ENCODE peak calls at places on chromosome 14, in five cellular contexts. E is effector memory CD4-positive, alpha-beta T cell; F is Peyer's patch; R is dorsolateral prefrontal cortex; Y is thoracic aorta. Z is an unnamed sample.

GRCh38 chr14:24334431-24335271 is at the start of gene ADCY4:
- DNase-seq in E (no peak), F (peak), R (no peak), Y (no peak), Z (no peak)

GRCh38 chr14:82091097-82091496 is 557.4 kb upstream of the SEL1L start:
- DNase-seq in E (no peak), F (no peak), R (no peak), Y (no peak), Z (no peak)

GRCh38 chr14:96257900-96258299 is 1.9 kb downstream of the BDKRB1 start:
- DNase-seq in E (no peak), F (no peak), R (no peak), Y (no peak), Z (no peak)

GRCh38 chr14:92600318-92601053 is 86.9 kb downstream of the RIN3 start:
- DNase-seq in E (no peak), F (no peak), R (no peak), Y (no peak), Z (no peak)

GRCh38 chr14:92737206-92737605 is 11.2 kb downstream of the LGMN start:
- DNase-seq in E (no peak), F (no peak), R (no peak), Y (no peak), Z (no peak)

GRCh38 chr14:37583358-37584210 is 11.5 kb downstream of the FOXA1 start:
- DNase-seq in E (no peak), F (peak), R (no peak), Y (no peak), Z (peak)

GRCh38 chr14:22113401-22113800 is 439.8 kb upstream of the OR4E1 start:
- DNase-seq in E (no peak), F (no peak), R (no peak), Y (no peak), Z (no peak)

GRCh38 chr14:71439247-71439646 is 493.0 kb upstream of the RGS6 start:
- DNase-seq in E (no peak), F (no peak), R (no peak), Y (no peak), Z (no peak)

GRCh38 chr14:23207146-23207540 is 23.7 kb upstream of the SLC7A8 start:
- DNase-seq in E (no peak), F (no peak), R (no peak), Y (no peak), Z (no peak)

GRCh38 chr14:34212172-34212571 is 249.9 kb downstream of the SPTSSA start:
- DNase-seq in E (no peak), F (no peak), R (no peak), Y (no peak), Z (no peak)

GRCh38 chr14:61341275-61342210 is 20.2 kb downstream of the PRKCH start:
- DNase-seq in E (no peak), F (no peak), R (no peak), Y (no peak), Z (no peak)

GRCh38 chr14:58455593-58456265 is 28.2 kb downstream of the KIAA0586 start:
- DNase-seq in E (no peak), F (no peak), R (no peak), Y (no peak), Z (no peak)

GRCh38 chr14:63663428-63664142 is 21.9 kb upstream of the WDR89 start:
- DNase-seq in E (no peak), F (peak), R (no peak), Y (no peak), Z (no peak)

GRCh38 chr14:92652413-92653151 is 95.8 kb downstream of the LGMN start:
- DNase-seq in E (no peak), F (no peak), R (no peak), Y (no peak), Z (no peak)

GRCh38 chr14:37565550-37565949 is 29.5 kb downstream of the FOXA1 start:
- DNase-seq in E (no peak), F (no peak), R (no peak), Y (no peak), Z (no peak)

GRCh38 chr14:29521526-29522137 is 406.0 kb downstream of the PRKD1 start:
- DNase-seq in E (no peak), F (no peak), R (no peak), Y (no peak), Z (no peak)

GRCh38 chr14:81452766-81453165 is 52.6 kb upstream of the STON2 start:
- DNase-seq in E (no peak), F (no peak), R (no peak), Y (no peak), Z (no peak)

GRCh38 chr14:64971890-64972785 is at the start of gene RAB15:
- DNase-seq in E (peak), F (peak), R (peak), Y (no peak), Z (peak)

GRCh38 chr14:93105362-93105761 is 10.4 kb downstream of the ITPK1 start:
- DNase-seq in E (no peak), F (no peak), R (no peak), Y (no peak), Z (peak)

GRCh38 chr14:22657861-22658260 is 13.7 kb upstream of the OR6J1 start:
- DNase-seq in E (no peak), F (no peak), R (no peak), Y (no peak), Z (no peak)

GRCh38 chr14:55077155-55077554 is 25.7 kb downstream of the MAPK1IP1L start:
- DNase-seq in E (no peak), F (no peak), R (no peak), Y (no peak), Z (peak)

GRCh38 chr14:95052016-95052585 is 105.2 kb downstream of the DICER1 start:
- DNase-seq in E (no peak), F (peak), R (peak), Y (no peak), Z (no peak)

GRCh38 chr14:32986791-32987545 is 48.3 kb downstream of the NPAS3 start:
- DNase-seq in E (no peak), F (no peak), R (peak), Y (no peak), Z (no peak)

GRCh38 chr14:75383721-75384120 is 44.1 kb upstream of the JDP2 start:
- DNase-seq in E (no peak), F (no peak), R (no peak), Y (no peak), Z (no peak)

GRCh38 chr14:72786377-72787350 is 107.2 kb downstream of the DPF3 start:
- DNase-seq in E (no peak), F (no peak), R (no peak), Y (no peak), Z (no peak)

GRCh38 chr14:38553586-38553985 is 297.7 kb upstream of the CLEC14A start:
- DNase-seq in E (no peak), F (no peak), R (no peak), Y (no peak), Z (no peak)

GRCh38 chr14:31802838-31803237 is 241.6 kb downstream of the NUBPL start:
- DNase-seq in E (no peak), F (no peak), R (no peak), Y (no peak), Z (no peak)

GRCh38 chr14:60656755-60657608 is 7.7 kb upstream of the SIX1 start:
- DNase-seq in E (no peak), F (peak), R (no peak), Y (no peak), Z (peak)

GRCh38 chr14:23360496-23360895 is 4.5 kb downstream of the EFS start:
- DNase-seq in E (no peak), F (no peak), R (peak), Y (no peak), Z (no peak)

GRCh38 chr14:81165188-81165587 is 55.6 kb downstream of the GTF2A1 start:
- DNase-seq in E (no peak), F (no peak), R (no peak), Y (no peak), Z (no peak)

GRCh38 chr14:77339407-77339806 is 18.6 kb downstream of the GSTZ1 start:
- DNase-seq in E (no peak), F (no peak), R (no peak), Y (no peak), Z (no peak)

GRCh38 chr14:38496092-38496491 is 240.2 kb upstream of the CLEC14A start:
- DNase-seq in E (no peak), F (no peak), R (no peak), Y (no peak), Z (no peak)

GRCh38 chr14:21023174-21023573 is 1.7 kb downstream of the NDRG2 start:
- DNase-seq in E (no peak), F (no peak), R (no peak), Y (no peak), Z (no peak)
- H3K4me3 ChIP-seq in E (no peak), F (peak), R (peak), Y (no peak), Z (peak)

GRCh38 chr14:100165825-100166520 is 6.5 kb upstream of the DEGS2 start:
- DNase-seq in E (no peak), F (peak), R (no peak), Y (no peak), Z (no peak)
- H3K4me3 ChIP-seq in E (peak), F (peak), R (peak), Y (peak), Z (peak)

GRCh38 chr14:67819563-67820411 is at the start of gene RAD51B:
- DNase-seq in E (peak), F (peak), R (peak), Y (peak), Z (peak)

GRCh38 chr14:67821121-67821520 is 1.5 kb downstream of the RAD51B start:
- DNase-seq in E (no peak), F (no peak), R (no peak), Y (no peak), Z (no peak)

GRCh38 chr14:67816326-67817009 is at the start of gene ZFYVE26:
- DNase-seq in E (peak), F (peak), R (peak), Y (peak), Z (peak)

GRCh38 chr14:67817750-67818438 is 1.5 kb upstream of the ZFYVE26 start:
- DNase-seq in E (no peak), F (no peak), R (no peak), Y (no peak), Z (no peak)

GRCh38 chr14:67820428-67820881 is 876 bp downstream of the RAD51B start:
- DNase-seq in E (no peak), F (no peak), R (no peak), Y (no peak), Z (peak)
- H3K4me3 ChIP-seq in E (peak), F (peak), R (peak), Y (peak), Z (peak)

GRCh38 chr14:57319636-57320035 is 50.9 kb downstream of the AP5M1 start:
- DNase-seq in E (no peak), F (no peak), R (no peak), Y (no peak), Z (no peak)
- H3K4me3 ChIP-seq in E (no peak), F (no peak), R (no peak), Y (no peak), Z (no peak)

DNA sequence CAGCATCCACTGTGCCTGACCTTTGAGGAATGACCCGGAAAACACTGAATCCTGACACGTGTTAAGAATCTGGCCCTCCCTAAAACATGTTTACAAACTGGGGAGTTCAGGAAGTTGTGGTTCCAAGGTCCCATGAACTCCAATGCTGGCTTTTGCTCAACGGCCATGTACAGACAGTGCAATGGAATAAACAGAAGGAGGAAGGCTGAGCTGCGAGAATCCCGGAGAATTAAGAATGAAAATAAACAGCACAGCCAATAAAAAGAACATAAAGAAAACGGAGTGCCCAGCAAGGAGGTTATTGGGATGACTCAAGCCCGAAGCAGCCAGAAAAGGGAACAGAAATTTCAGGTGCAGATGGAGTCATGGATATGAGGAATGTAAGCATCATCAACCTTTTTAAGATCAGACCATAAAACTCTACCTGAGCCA is 32.3 kb downstream of the BCL11B start:
- DNase-seq in E (no peak), F (no peak), R (no peak), Y (no peak), Z (no peak)
- H3K4me3 ChIP-seq in E (peak), F (no peak), R (no peak), Y (no peak), Z (no peak)

DNA sequence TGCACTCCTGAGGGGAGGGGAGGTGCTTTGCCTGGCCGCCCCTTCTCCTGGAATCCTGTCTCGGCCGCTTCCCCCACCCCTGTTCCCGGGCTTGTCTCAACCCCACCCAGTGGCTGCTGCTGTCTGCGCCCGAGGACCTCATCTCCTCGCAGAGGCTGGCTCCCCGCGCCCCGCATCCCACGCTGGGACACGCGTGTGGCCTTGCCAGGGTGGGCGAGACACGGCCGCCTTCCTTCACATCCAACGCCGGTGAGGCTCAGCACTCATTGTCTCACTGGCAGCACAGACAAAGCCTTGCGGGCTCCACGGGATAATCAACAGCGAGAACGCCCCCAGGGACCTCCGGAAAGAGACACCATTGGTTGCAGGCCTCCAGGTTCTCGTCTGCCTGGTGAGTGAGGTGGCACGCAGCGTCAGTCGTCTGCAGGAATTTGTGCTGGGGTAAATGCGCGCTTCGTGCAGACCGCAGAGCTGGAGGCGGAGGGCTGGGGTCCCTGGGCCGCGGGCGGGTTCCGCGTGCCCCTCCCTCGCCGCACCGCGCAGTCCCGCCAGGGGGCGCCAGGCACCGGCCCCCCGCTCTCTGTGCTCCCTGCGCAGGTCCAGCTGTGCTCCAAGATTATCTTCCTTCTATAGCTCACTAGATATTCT is 26.8 kb downstream of the CCDC177 start:
- DNase-seq in E (no peak), F (no peak), R (peak), Y (no peak), Z (no peak)
- H3K4me3 ChIP-seq in E (no peak), F (no peak), R (peak), Y (no peak), Z (no peak)

GRCh38 chr14:101824339-101824727 is 62.8 kb downstream of the PPP2R5C start:
- DNase-seq in E (no peak), F (no peak), R (no peak), Y (no peak), Z (no peak)
- H3K4me3 ChIP-seq in E (peak), F (peak), R (peak), Y (peak), Z (no peak)

DNA sequence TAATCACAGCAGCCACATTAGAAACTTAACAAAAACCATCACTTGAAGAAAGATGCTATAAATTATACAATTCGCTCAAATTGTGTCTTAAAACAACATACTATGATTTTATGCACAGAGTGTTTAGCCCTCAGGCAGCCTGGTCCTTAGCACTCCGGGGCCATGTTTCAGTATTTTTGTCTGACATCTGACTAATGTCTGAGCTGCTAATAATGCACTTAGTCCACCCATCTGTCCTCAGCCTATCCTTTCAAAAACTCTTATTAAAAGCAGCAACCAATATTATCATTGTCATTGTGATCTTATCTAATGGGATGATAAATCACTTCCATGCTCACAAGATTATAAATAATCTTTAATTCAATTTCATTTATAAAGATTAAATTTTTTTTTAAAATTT is 602.7 kb upstream of the FOXG1 start:
- DNase-seq in E (no peak), F (no peak), R (no peak), Y (no peak), Z (no peak)
- H3K4me3 ChIP-seq in E (no peak), F (no peak), R (no peak), Y (no peak), Z (no peak)

GRCh38 chr14:105096206-105096875 is 31.1 kb upstream of the GPR132 start:
- DNase-seq in E (no peak), F (no peak), R (no peak), Y (no peak), Z (no peak)
- H3K4me3 ChIP-seq in E (no peak), F (no peak), R (no peak), Y (no peak), Z (no peak)

Z was measured in transverse colon.